ENCODE peak calls at places on chromosome 17, in four cellular contexts. C is ovary, R is SW 1271, Y is NCI-H748 treated with DMSO at 0.1 percent for 48 hours. N is an unnamed sample.

GRCh38 chr17:69769050-69769449 is 306.0 kb upstream of the KCNJ16 start:
- DNase-seq in C (no peak), R (no peak), Y (no peak), N (no peak)

GRCh38 chr17:607341-608060 is 107.1 kb downstream of the VPS53 start:
- DNase-seq in C (no peak), R (no peak), Y (no peak), N (no peak)

GRCh38 chr17:4426499-4427208 is 7.1 kb upstream of the SPNS3 start:
- DNase-seq in C (no peak), R (no peak), Y (no peak), N (no peak)

GRCh38 chr17:38333635-38334295 is 10.0 kb downstream of the GPR179 start:
- DNase-seq in C (no peak), R (no peak), Y (no peak), N (peak; percentile 23)

GRCh38 chr17:3911271-3912053 is 4.8 kb downstream of the P2RX1 start:
- DNase-seq in C (no peak), R (no peak), Y (no peak), N (peak; percentile 65)

GRCh38 chr17:81263371-81264181 is 24.5 kb downstream of the NDUFAF8 start:
- DNase-seq in C (no peak), R (no peak), Y (no peak), N (no peak)

GRCh38 chr17:8063761-8064589 is 23.5 kb downstream of the ALOX12B start:
- DNase-seq in C (no peak), R (no peak), Y (no peak), N (no peak)

GRCh38 chr17:6361733-6362132 is 73.2 kb downstream of the AIPL1 start:
- DNase-seq in C (no peak), R (peak; percentile 6), Y (no peak), N (no peak)

GRCh38 chr17:39740357-39741111 is 2.8 kb downstream of the GRB7 start:
- DNase-seq in C (no peak), R (peak; percentile 42), Y (no peak), N (no peak)

GRCh38 chr17:32519769-32520701 is 33.2 kb downstream of the CDK5R1 start:
- DNase-seq in C (no peak), R (no peak), Y (peak; percentile 86), N (no peak)

GRCh38 chr17:7651097-7651958 is 602 bp downstream of the ATP1B2 start:
- DNase-seq in C (peak; percentile 77), R (no peak), Y (no peak), N (no peak)

GRCh38 chr17:57271821-57272220 is 15.5 kb downstream of the MSI2 start:
- DNase-seq in C (no peak), R (no peak), Y (no peak), N (no peak)

GRCh38 chr17:75631353-75631752 is 1.9 kb upstream of the SMIM5 start:
- DNase-seq in C (no peak), R (no peak), Y (no peak), N (no peak)

GRCh38 chr17:41163828-41164227 is 3.3 kb upstream of the KRTAP4-4 start:
- DNase-seq in C (no peak), R (no peak), Y (no peak), N (no peak)

GRCh38 chr17:17151055-17151454 is 55.1 kb downstream of the PLD6 start:
- DNase-seq in C (no peak), R (peak; percentile 88), Y (no peak), N (no peak)

GRCh38 chr17:36602924-36603384 is 1.6 kb downstream of the MRM1 start:
- DNase-seq in C (peak; percentile 50), R (peak; percentile 55), Y (peak; percentile 54), N (peak; percentile 56)

GRCh38 chr17:7650509-7651096 is at the start of gene ATP1B2:
- DNase-seq in C (peak; percentile 79), R (peak; percentile 20), Y (peak; percentile 86), N (peak; percentile 60)

GRCh38 chr17:683040-683439 is 31.6 kb downstream of the VPS53 start:
- DNase-seq in C (no peak), R (no peak), Y (no peak), N (no peak)